ENCODE peak calls at places on chromosomes 6 and 20, in ten cellular contexts. One of them, this sample, is unnamed.

GRCh38 chr6:159633196-159633595 is 59.8 kb downstream of the SOD2 start:
- DNase-seq in PC-9: peak
- DNase-seq in suprapubic skin: no peak
- DNase-seq in IMR-90: peak
- DNase-seq in psoas muscle: no peak
- DNase-seq in tibial artery: no peak
- DNase-seq in tibial nerve: no peak
- DNase-seq in uterus: no peak
- DNase-seq in right lobe of liver: no peak
- DNase-seq in NB4: peak
- DNase-seq in this sample: no peak

GRCh38 chr20:48034754-48035153 is 249.5 kb upstream of the SULF2 start:
- DNase-seq in PC-9: no peak
- DNase-seq in suprapubic skin: no peak
- DNase-seq in IMR-90: no peak
- DNase-seq in psoas muscle: no peak
- DNase-seq in tibial artery: no peak
- DNase-seq in tibial nerve: no peak
- DNase-seq in uterus: no peak
- DNase-seq in right lobe of liver: no peak
- DNase-seq in NB4: no peak
- DNase-seq in this sample: no peak

GRCh38 chr6:123806561-123806960 is 2.9 kb downstream of the NKAIN2 start:
- DNase-seq in PC-9: no peak
- DNase-seq in suprapubic skin: no peak
- DNase-seq in IMR-90: no peak
- DNase-seq in psoas muscle: no peak
- DNase-seq in tibial artery: no peak
- DNase-seq in tibial nerve: no peak
- DNase-seq in uterus: no peak
- DNase-seq in right lobe of liver: no peak
- DNase-seq in NB4: no peak
- DNase-seq in this sample: no peak

GRCh38 chr6:13457577-13457976 is 29.8 kb downstream of the GFOD1 start:
- DNase-seq in PC-9: no peak
- DNase-seq in suprapubic skin: no peak
- DNase-seq in IMR-90: peak
- DNase-seq in psoas muscle: peak
- DNase-seq in tibial artery: no peak
- DNase-seq in tibial nerve: no peak
- DNase-seq in uterus: no peak
- DNase-seq in right lobe of liver: no peak
- DNase-seq in NB4: no peak
- DNase-seq in this sample: no peak

GRCh38 chr6:154878866-154879491 is 116.1 kb upstream of the TIAM2 start:
- DNase-seq in PC-9: no peak
- DNase-seq in suprapubic skin: no peak
- DNase-seq in IMR-90: peak
- DNase-seq in psoas muscle: no peak
- DNase-seq in tibial artery: no peak
- DNase-seq in tibial nerve: no peak
- DNase-seq in uterus: no peak
- DNase-seq in right lobe of liver: no peak
- DNase-seq in NB4: no peak
- DNase-seq in this sample: no peak

GRCh38 chr6:315921-316752 is 23.9 kb downstream of the DUSP22 start:
- DNase-seq in PC-9: no peak
- DNase-seq in suprapubic skin: no peak
- DNase-seq in IMR-90: no peak
- DNase-seq in psoas muscle: no peak
- DNase-seq in tibial artery: no peak
- DNase-seq in tibial nerve: no peak
- DNase-seq in uterus: no peak
- DNase-seq in right lobe of liver: no peak
- DNase-seq in NB4: no peak
- DNase-seq in this sample: no peak

GRCh38 chr20:20513720-20514119 is 145.8 kb downstream of the INSM1 start:
- DNase-seq in PC-9: no peak
- DNase-seq in suprapubic skin: no peak
- DNase-seq in IMR-90: no peak
- DNase-seq in psoas muscle: peak
- DNase-seq in tibial artery: no peak
- DNase-seq in tibial nerve: no peak
- DNase-seq in uterus: no peak
- DNase-seq in right lobe of liver: no peak
- DNase-seq in NB4: no peak
- DNase-seq in this sample: no peak

GRCh38 chr6:82893889-82894652 is 171.6 kb downstream of the UBE3D start:
- DNase-seq in PC-9: no peak
- DNase-seq in suprapubic skin: no peak
- DNase-seq in IMR-90: no peak
- DNase-seq in psoas muscle: no peak
- DNase-seq in tibial artery: no peak
- DNase-seq in tibial nerve: no peak
- DNase-seq in uterus: no peak
- DNase-seq in right lobe of liver: no peak
- DNase-seq in NB4: no peak
- DNase-seq in this sample: no peak

GRCh38 chr6:75842732-75843131 is 93.7 kb downstream of the MYO6 start:
- DNase-seq in PC-9: no peak
- DNase-seq in suprapubic skin: no peak
- DNase-seq in IMR-90: no peak
- DNase-seq in psoas muscle: no peak
- DNase-seq in tibial artery: no peak
- DNase-seq in tibial nerve: no peak
- DNase-seq in uterus: no peak
- DNase-seq in right lobe of liver: no peak
- DNase-seq in NB4: no peak
- DNase-seq in this sample: no peak

GRCh38 chr20:18783385-18783959 is 30.1 kb upstream of the SCP2D1 start:
- DNase-seq in PC-9: no peak
- DNase-seq in suprapubic skin: no peak
- DNase-seq in IMR-90: no peak
- DNase-seq in psoas muscle: no peak
- DNase-seq in tibial artery: no peak
- DNase-seq in tibial nerve: no peak
- DNase-seq in uterus: no peak
- DNase-seq in right lobe of liver: no peak
- DNase-seq in NB4: no peak
- DNase-seq in this sample: no peak

GRCh38 chr6:5181494-5182287 is 79.1 kb downstream of the LYRM4 start:
- DNase-seq in PC-9: no peak
- DNase-seq in suprapubic skin: no peak
- DNase-seq in IMR-90: no peak
- DNase-seq in psoas muscle: no peak
- DNase-seq in tibial artery: no peak
- DNase-seq in tibial nerve: no peak
- DNase-seq in uterus: no peak
- DNase-seq in right lobe of liver: no peak
- DNase-seq in NB4: peak
- DNase-seq in this sample: no peak

GRCh38 chr6:93859964-93860363 is 440.6 kb upstream of the EPHA7 start:
- DNase-seq in PC-9: no peak
- DNase-seq in suprapubic skin: no peak
- DNase-seq in IMR-90: no peak
- DNase-seq in psoas muscle: no peak
- DNase-seq in tibial artery: no peak
- DNase-seq in tibial nerve: no peak
- DNase-seq in uterus: no peak
- DNase-seq in right lobe of liver: no peak
- DNase-seq in NB4: no peak
- DNase-seq in this sample: no peak

GRCh38 chr6:56524891-56525703 is 117.6 kb downstream of the DST start:
- DNase-seq in PC-9: no peak
- DNase-seq in suprapubic skin: no peak
- DNase-seq in IMR-90: peak
- DNase-seq in psoas muscle: no peak
- DNase-seq in tibial artery: no peak
- DNase-seq in tibial nerve: no peak
- DNase-seq in uterus: peak
- DNase-seq in right lobe of liver: no peak
- DNase-seq in NB4: no peak
- DNase-seq in this sample: no peak

GRCh38 chr6:121510568-121511177 is 75.2 kb downstream of the GJA1 start:
- DNase-seq in PC-9: no peak
- DNase-seq in suprapubic skin: no peak
- DNase-seq in IMR-90: peak
- DNase-seq in psoas muscle: no peak
- DNase-seq in tibial artery: no peak
- DNase-seq in tibial nerve: no peak
- DNase-seq in uterus: no peak
- DNase-seq in right lobe of liver: no peak
- DNase-seq in NB4: no peak
- DNase-seq in this sample: no peak

DNA sequence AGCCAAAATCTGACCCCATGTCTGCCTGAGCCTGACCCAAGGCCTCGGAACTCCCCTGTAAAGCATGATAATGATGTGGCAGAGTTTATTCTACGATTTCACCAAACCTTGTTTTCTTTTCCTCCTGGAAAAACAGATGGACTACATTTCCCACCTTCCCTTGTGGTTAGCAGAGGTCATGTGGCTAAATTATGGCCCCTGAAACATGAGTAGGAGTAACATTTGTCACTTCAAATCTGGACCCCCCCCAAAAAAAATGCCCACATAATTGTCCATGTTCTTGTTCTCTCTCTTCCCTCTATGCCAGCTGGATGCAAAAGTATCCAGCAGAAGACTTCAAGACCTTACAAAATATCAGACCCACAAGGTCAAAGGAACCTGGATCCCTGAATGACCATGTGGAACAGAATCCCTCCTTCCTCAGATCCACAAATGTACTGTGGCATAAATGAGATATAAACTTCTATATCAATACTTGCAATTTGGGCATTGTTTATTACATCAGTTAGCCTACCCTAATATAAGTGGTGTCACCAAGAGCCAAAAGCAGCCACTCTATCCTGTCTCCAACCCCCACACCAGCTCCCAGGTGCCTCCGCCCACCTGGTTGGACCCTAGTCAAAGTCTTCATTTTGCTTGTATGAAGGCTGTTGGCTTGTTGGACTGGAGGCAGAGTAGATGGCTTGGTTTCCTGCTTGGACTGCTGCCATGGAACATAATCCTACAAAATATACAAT is 1.4 kb downstream of the C20orf96 start:
- DNase-seq in PC-9: no peak
- DNase-seq in suprapubic skin: no peak
- DNase-seq in IMR-90: no peak
- DNase-seq in psoas muscle: no peak
- DNase-seq in tibial artery: no peak
- DNase-seq in tibial nerve: no peak
- DNase-seq in uterus: no peak
- DNase-seq in right lobe of liver: no peak
- DNase-seq in NB4: no peak
- DNase-seq in this sample: no peak
- H3K4me3 ChIP-seq in PC-9: peak
- H3K4me3 ChIP-seq in suprapubic skin: no peak
- H3K4me3 ChIP-seq in IMR-90: peak
- H3K4me3 ChIP-seq in psoas muscle: peak
- H3K4me3 ChIP-seq in tibial artery: no peak
- H3K4me3 ChIP-seq in tibial nerve: no peak
- H3K4me3 ChIP-seq in uterus: peak
- H3K4me3 ChIP-seq in right lobe of liver: peak
- H3K4me3 ChIP-seq in NB4: peak
- H3K4me3 ChIP-seq in this sample: no peak

GRCh38 chr6:76881414-76881813 is 581.9 kb downstream of the HTR1B start:
- DNase-seq in PC-9: no peak
- DNase-seq in suprapubic skin: no peak
- DNase-seq in IMR-90: peak
- DNase-seq in psoas muscle: no peak
- DNase-seq in tibial artery: no peak
- DNase-seq in tibial nerve: no peak
- DNase-seq in uterus: no peak
- DNase-seq in right lobe of liver: no peak
- DNase-seq in NB4: no peak
- DNase-seq in this sample: no peak

GRCh38 chr6:76876922-76877553 is 586.3 kb downstream of the HTR1B start:
- DNase-seq in PC-9: peak
- DNase-seq in suprapubic skin: no peak
- DNase-seq in IMR-90: peak
- DNase-seq in psoas muscle: no peak
- DNase-seq in tibial artery: no peak
- DNase-seq in tibial nerve: no peak
- DNase-seq in uterus: no peak
- DNase-seq in right lobe of liver: no peak
- DNase-seq in NB4: peak
- DNase-seq in this sample: no peak
- H3K4me3 ChIP-seq in PC-9: no peak
- H3K4me3 ChIP-seq in suprapubic skin: peak
- H3K4me3 ChIP-seq in IMR-90: no peak
- H3K4me3 ChIP-seq in psoas muscle: no peak
- H3K4me3 ChIP-seq in tibial artery: peak
- H3K4me3 ChIP-seq in tibial nerve: no peak
- H3K4me3 ChIP-seq in uterus: no peak
- H3K4me3 ChIP-seq in right lobe of liver: no peak
- H3K4me3 ChIP-seq in NB4: no peak
- H3K4me3 ChIP-seq in this sample: no peak

DNA sequence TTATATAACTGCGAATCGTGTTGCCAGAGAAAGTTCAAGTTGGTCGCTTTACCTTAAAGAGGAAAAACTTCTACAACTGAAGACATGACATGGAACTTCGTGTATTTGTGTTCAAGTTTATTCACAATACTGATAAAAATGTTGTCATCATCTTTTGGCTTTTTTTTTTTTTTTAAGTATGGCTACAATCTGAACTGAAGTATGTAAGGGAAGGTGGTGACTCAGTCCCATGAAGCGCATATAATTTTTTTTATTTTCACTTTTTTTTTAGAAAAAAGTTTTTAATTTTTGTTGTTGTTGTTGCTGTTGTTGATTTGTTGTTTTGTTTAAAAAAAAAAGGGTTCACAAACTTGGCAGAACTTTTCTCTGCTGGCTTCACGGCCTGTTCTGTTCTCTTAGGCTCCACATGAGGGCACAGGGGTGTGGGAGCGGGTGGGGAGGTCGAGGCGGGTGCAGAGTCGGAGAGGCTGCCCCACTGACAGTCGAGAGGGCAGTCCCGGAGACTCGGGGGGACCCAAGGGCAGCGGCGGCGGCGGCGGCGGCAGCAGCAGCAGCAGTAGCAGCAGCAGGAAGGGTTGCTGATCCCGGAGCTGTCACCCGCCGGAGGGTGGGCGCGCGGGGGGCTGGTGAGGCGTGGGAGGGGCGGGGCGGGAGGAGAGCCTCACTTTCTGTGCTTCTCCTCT is 17.0 kb downstream of the TFAP2A start:
- DNase-seq in PC-9: no peak
- DNase-seq in suprapubic skin: no peak
- DNase-seq in IMR-90: no peak
- DNase-seq in psoas muscle: no peak
- DNase-seq in tibial artery: no peak
- DNase-seq in tibial nerve: no peak
- DNase-seq in uterus: no peak
- DNase-seq in right lobe of liver: no peak
- DNase-seq in NB4: no peak
- DNase-seq in this sample: no peak
- H3K4me3 ChIP-seq in PC-9: no peak
- H3K4me3 ChIP-seq in suprapubic skin: peak
- H3K4me3 ChIP-seq in IMR-90: no peak
- H3K4me3 ChIP-seq in psoas muscle: no peak
- H3K4me3 ChIP-seq in tibial artery: no peak
- H3K4me3 ChIP-seq in tibial nerve: no peak
- H3K4me3 ChIP-seq in uterus: no peak
- H3K4me3 ChIP-seq in right lobe of liver: no peak
- H3K4me3 ChIP-seq in NB4: no peak
- H3K4me3 ChIP-seq in this sample: no peak

GRCh38 chr20:61580958-61581824 is 329.1 kb downstream of the CDH4 start:
- DNase-seq in PC-9: no peak
- DNase-seq in suprapubic skin: no peak
- DNase-seq in IMR-90: no peak
- DNase-seq in psoas muscle: no peak
- DNase-seq in tibial artery: no peak
- DNase-seq in tibial nerve: no peak
- DNase-seq in uterus: no peak
- DNase-seq in right lobe of liver: no peak
- DNase-seq in NB4: no peak
- DNase-seq in this sample: no peak
- H3K4me3 ChIP-seq in PC-9: no peak
- H3K4me3 ChIP-seq in suprapubic skin: no peak
- H3K4me3 ChIP-seq in IMR-90: no peak
- H3K4me3 ChIP-seq in psoas muscle: no peak
- H3K4me3 ChIP-seq in tibial artery: no peak
- H3K4me3 ChIP-seq in tibial nerve: no peak
- H3K4me3 ChIP-seq in uterus: no peak
- H3K4me3 ChIP-seq in right lobe of liver: no peak
- H3K4me3 ChIP-seq in NB4: no peak
- H3K4me3 ChIP-seq in this sample: no peak